ENCODE peak calls at places on chromosome 14, in eight cellular contexts. Y is HFF-Myc; B is stimulated activated CD4-positive, alpha-beta T cell treated with anti-CD3 and anti-CD28 coated beads, Interleukin-15, amount 100 ng/mL, for 24 hours; U is body of pancreas; N is heart right ventricle; S is ELR; E is progenitor cell of endocrine pancreas; Z is HuH-7. G is an unnamed sample.

GRCh38 chr14:64841121-64841611 is 38.5 kb downstream of the SPTB start:
- DNase-seq in Y (peak; percentile 32), B (no peak), U (no peak), N (no peak), S (peak; percentile 75), E (no peak), Z (peak; percentile 22), G (peak; percentile 52)

GRCh38 chr14:57495409-57495808 is 1.8 kb upstream of the CCDC198 start:
- DNase-seq in Y (no peak), B (no peak), U (no peak), N (no peak), S (no peak), E (no peak), Z (no peak), G (no peak)

GRCh38 chr14:54976316-54976715 is 50.6 kb downstream of the WDHD1 start:
- DNase-seq in Y (peak; percentile 57), B (no peak), U (no peak), N (no peak), S (peak; percentile 81), E (no peak), Z (no peak), G (peak; percentile 82)

GRCh38 chr14:54713364-54713763 is 146.4 kb downstream of the SAMD4A start:
- DNase-seq in Y (no peak), B (no peak), U (no peak), N (no peak), S (no peak), E (no peak), Z (no peak), G (no peak)

GRCh38 chr14:37889087-37889486 is 293.7 kb downstream of the TTC6 start:
- DNase-seq in Y (no peak), B (no peak), U (no peak), N (no peak), S (no peak), E (no peak), Z (no peak), G (no peak)

GRCh38 chr14:105445901-105446845 is 26.5 kb downstream of the MTA1 start:
- DNase-seq in Y (no peak), B (no peak), U (no peak), N (no peak), S (no peak), E (no peak), Z (no peak), G (no peak)

GRCh38 chr14:24892730-24893059 is 157.3 kb downstream of the STXBP6 start:
- DNase-seq in Y (no peak), B (no peak), U (no peak), N (no peak), S (no peak), E (no peak), Z (no peak), G (no peak)

GRCh38 chr14:63308723-63309317 is 9.9 kb downstream of the GPHB5 start:
- DNase-seq in Y (no peak), B (peak; percentile 28), U (peak; percentile 27), N (no peak), S (peak; percentile 47), E (no peak), Z (peak; percentile 26), G (peak; percentile 5)

GRCh38 chr14:74763803-74764531 is 851 bp downstream of the YLPM1 start:
- DNase-seq in Y (no peak), B (peak; percentile 17), U (peak; percentile 16), N (no peak), S (peak; percentile 58), E (no peak), Z (peak; percentile 17), G (peak; percentile 27)

GRCh38 chr14:102737402-102738372 is 39.6 kb upstream of the TRAF3 start:
- DNase-seq in Y (no peak), B (no peak), U (no peak), N (no peak), S (no peak), E (no peak), Z (no peak), G (no peak)

GRCh38 chr14:74980398-74980745 is 22.3 kb upstream of the EIF2B2 start:
- DNase-seq in Y (no peak), B (no peak), U (no peak), N (no peak), S (peak; percentile 31), E (no peak), Z (no peak), G (no peak)

GRCh38 chr14:74569826-74570591 is 42.0 kb downstream of the LTBP2 start:
- DNase-seq in Y (no peak), B (no peak), U (no peak), N (no peak), S (peak; percentile 54), E (no peak), Z (no peak), G (peak; percentile 81)

GRCh38 chr14:84250863-84251262 is 1279.1 kb upstream of the FLRT2 start:
- DNase-seq in Y (no peak), B (no peak), U (no peak), N (no peak), S (no peak), E (no peak), Z (no peak), G (no peak)

GRCh38 chr14:105273062-105273461 is 24.7 kb downstream of the BTBD6 start:
- DNase-seq in Y (no peak), B (no peak), U (peak; percentile 48), N (no peak), S (no peak), E (no peak), Z (no peak), G (no peak)

GRCh38 chr14:54784657-54785056 is 118.0 kb downstream of the GCH1 start:
- DNase-seq in Y (no peak), B (no peak), U (no peak), N (peak; percentile 66), S (no peak), E (no peak), Z (no peak), G (no peak)

GRCh38 chr14:44956866-44957265 is 4.9 kb downstream of the KLHL28 start:
- DNase-seq in Y (no peak), B (no peak), U (no peak), N (no peak), S (no peak), E (no peak), Z (no peak), G (no peak)

GRCh38 chr14:26286066-26286791 is 311.6 kb downstream of the NOVA1 start:
- DNase-seq in Y (no peak), B (no peak), U (no peak), N (no peak), S (no peak), E (no peak), Z (no peak), G (peak; percentile 19)

GRCh38 chr14:34359423-34360120 is 102.5 kb downstream of the SPTSSA start:
- DNase-seq in Y (no peak), B (no peak), U (no peak), N (no peak), S (no peak), E (no peak), Z (no peak), G (no peak)

GRCh38 chr14:96978525-96979272 is 181.5 kb downstream of the VRK1 start:
- DNase-seq in Y (no peak), B (no peak), U (no peak), N (no peak), S (no peak), E (no peak), Z (no peak), G (no peak)

GRCh38 chr14:53525608-53526007 is 372.5 kb upstream of the DDHD1 start:
- DNase-seq in Y (no peak), B (no peak), U (no peak), N (no peak), S (no peak), E (no peak), Z (no peak), G (no peak)

G was measured in fibroblast of villous mesenchyme.